ENCODE peak calls at places on chromosome 12, in five cellular contexts. V, B, G, T and H are unnamed samples.

GRCh38 chr12:113056631-113057488 is at the start of gene DTX1:
- DNase-seq in V (no peak), B (no peak), G (peak), T (no peak), H (no peak)

GRCh38 chr12:1500095-1500801 is 94.1 kb downstream of the FBXL14 start:
- DNase-seq in V (no peak), B (no peak), G (no peak), T (no peak), H (no peak)

GRCh38 chr12:6556857-6557256 is 1.0 kb upstream of the IFFO1 start:
- DNase-seq in V (no peak), B (no peak), G (no peak), T (no peak), H (no peak)

GRCh38 chr12:121509339-121509738 is 71.5 kb downstream of the KDM2B start:
- DNase-seq in V (no peak), B (no peak), G (no peak), T (no peak), H (no peak)

GRCh38 chr12:81573228-81573627 is 185.9 kb downstream of the PPFIA2 start:
- DNase-seq in V (no peak), B (no peak), G (no peak), T (no peak), H (peak)

GRCh38 chr12:76859621-76860020 is 19.2 kb downstream of the CSRP2 start:
- DNase-seq in V (no peak), B (no peak), G (no peak), T (no peak), H (no peak)

GRCh38 chr12:111803851-111804250 is 37.1 kb downstream of the ALDH2 start:
- DNase-seq in V (no peak), B (no peak), G (no peak), T (no peak), H (no peak)

GRCh38 chr12:77401480-77402105 is 336.2 kb upstream of the E2F7 start:
- DNase-seq in V (peak), B (no peak), G (no peak), T (no peak), H (no peak)

GRCh38 chr12:76611533-76611932 is 52.0 kb upstream of the OSBPL8 start:
- DNase-seq in V (peak), B (no peak), G (no peak), T (no peak), H (no peak)

GRCh38 chr12:88493651-88494050 is 86.6 kb downstream of the KITLG start:
- DNase-seq in V (no peak), B (no peak), G (no peak), T (no peak), H (no peak)

DNA sequence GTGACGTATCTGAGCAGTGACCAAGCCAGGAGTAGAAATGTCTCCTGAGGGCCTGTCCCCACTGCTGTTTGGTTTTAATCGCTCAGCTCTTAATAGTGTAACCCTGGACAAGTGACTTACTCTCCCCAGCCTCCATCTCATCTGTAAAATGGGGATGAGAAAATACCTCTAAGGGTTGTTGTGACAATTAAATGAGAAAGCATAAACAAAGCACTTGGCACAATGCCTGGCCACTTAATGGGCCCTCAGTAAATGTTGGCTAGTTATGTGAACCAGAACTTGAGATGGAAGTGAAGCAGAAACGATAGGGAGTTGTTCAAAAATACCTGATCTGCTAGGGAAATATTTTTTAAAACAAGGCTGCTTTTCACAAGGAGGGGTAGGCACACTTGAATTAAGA is 58.2 kb downstream of the HMGA2 start:
- DNase-seq in V (no peak), B (no peak), G (no peak), T (no peak), H (no peak)
- H3K4me3 ChIP-seq in V (no peak), B (peak), G (no peak), T (peak), H (no peak)

GRCh38 chr12:75058228-75058627 is 151.4 kb downstream of the KCNC2 start:
- DNase-seq in V (no peak), B (no peak), G (no peak), T (no peak), H (no peak)
- TF ChIP-seq CTCF in V (no peak), B (no peak), G (no peak), T (no peak), H (peak)

GRCh38 chr12:56308714-56309113 is 7.1 kb downstream of the CNPY2 start:
- DNase-seq in V (no peak), B (no peak), G (no peak), T (no peak), H (no peak)
- H3K4me3 ChIP-seq in V (no peak), B (no peak), G (no peak), T (no peak), H (no peak)

GRCh38 chr12:19574606-19575005 is 135.3 kb downstream of the AEBP2 start:
- DNase-seq in V (no peak), B (no peak), G (no peak), T (no peak), H (no peak)
- TF ChIP-seq CTCF in V (peak), B (no peak), G (no peak), T (no peak), H (peak)

DNA sequence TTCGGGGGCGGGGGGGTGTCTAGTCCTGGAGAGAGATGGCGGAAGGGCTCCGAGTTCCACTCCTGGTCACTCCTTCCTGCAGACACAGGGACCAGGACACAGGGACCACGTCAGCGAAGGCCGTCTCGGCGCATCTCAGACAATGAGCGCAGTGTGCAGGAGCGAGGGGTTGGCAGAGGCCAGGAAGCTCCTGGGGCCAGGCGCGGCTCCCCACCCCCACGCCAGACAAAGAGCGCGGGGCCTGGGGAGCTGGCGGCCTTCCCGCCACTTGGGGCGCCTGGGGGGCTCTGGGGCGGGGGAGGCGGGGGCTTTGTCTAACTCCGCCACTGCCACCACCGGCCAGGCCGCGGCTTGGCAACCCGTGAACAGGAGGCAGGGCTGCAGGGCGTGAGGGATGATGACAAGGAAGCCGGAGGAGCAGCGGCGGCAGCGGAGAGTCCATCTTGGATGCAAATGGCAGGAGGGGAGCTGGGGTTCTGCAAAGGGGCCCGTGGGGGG is 2.2 kb downstream of the CDK2AP1 start:
- DNase-seq in V (peak), B (peak), G (peak), T (no peak), H (peak)
- H3K4me3 ChIP-seq in V (peak), B (peak), G (peak), T (peak), H (peak)

GRCh38 chr12:94495458-94496137 is 35.9 kb upstream of the CEP83 start:
- DNase-seq in V (no peak), B (no peak), G (peak), T (no peak), H (no peak)

GRCh38 chr12:94488449-94488848 is 28.8 kb upstream of the CEP83 start:
- DNase-seq in V (no peak), B (no peak), G (no peak), T (no peak), H (no peak)

GRCh38 chr12:94491489-94491888 is 31.8 kb upstream of the CEP83 start:
- DNase-seq in V (no peak), B (no peak), G (no peak), T (no peak), H (no peak)
- TF ChIP-seq CTCF in V (no peak), B (no peak), G (no peak), T (no peak), H (no peak)

GRCh38 chr12:53096089-53096741 is 1.3 kb upstream of the IGFBP6 start:
- DNase-seq in V (peak), B (peak), G (peak), T (peak), H (no peak)
- H3K4me3 ChIP-seq in V (peak), B (peak), G (no peak), T (peak), H (no peak)